ENCODE peak calls at places on chromosomes 7 and 10, in ten cellular contexts. One of them, this sample, is unnamed.

GRCh38 chr7:4753610-4754432 is 21.6 kb upstream of the AP5Z1 start:
- DNase-seq in activated CD4-positive, alpha-beta T cell treated with anti-CD3 and anti-CD28 coated beads for 24 hours: peak
- DNase-seq in skeletal muscle cell: no peak
- DNase-seq in activated T-cell treated with anti-CD3 and anti-CD28 coated beads for 1 hour: peak
- DNase-seq in esophagus squamous epithelium: no peak
- DNase-seq in SK-N-SH: peak
- DNase-seq in AG04450: no peak
- DNase-seq in HCEC 1CT: peak
- DNase-seq in MV-4-11: no peak
- DNase-seq in NCI-H748 treated with DMSO at 0.1 percent for 48 hours: peak
- DNase-seq in this sample: peak

GRCh38 chr10:29715296-29715695 is 80.5 kb upstream of the SVIL start:
- DNase-seq in HCEC 1CT: no peak
- DNase-seq in esophagus squamous epithelium: no peak
- DNase-seq in NCI-H748 treated with DMSO at 0.1 percent for 48 hours: no peak
- DNase-seq in SK-N-SH: no peak
- DNase-seq in activated T-cell treated with anti-CD3 and anti-CD28 coated beads for 1 hour: no peak
- DNase-seq in AG04450: no peak
- DNase-seq in skeletal muscle cell: no peak
- DNase-seq in MV-4-11: no peak
- DNase-seq in activated CD4-positive, alpha-beta T cell treated with anti-CD3 and anti-CD28 coated beads for 24 hours: no peak
- DNase-seq in this sample: no peak

GRCh38 chr7:116499168-116500070 is at the start of gene CAV2:
- DNase-seq in AG04450: no peak
- DNase-seq in activated T-cell treated with anti-CD3 and anti-CD28 coated beads for 1 hour: no peak
- DNase-seq in skeletal muscle cell: no peak
- DNase-seq in MV-4-11: no peak
- DNase-seq in esophagus squamous epithelium: no peak
- DNase-seq in SK-N-SH: peak
- DNase-seq in activated CD4-positive, alpha-beta T cell treated with anti-CD3 and anti-CD28 coated beads for 24 hours: no peak
- DNase-seq in NCI-H748 treated with DMSO at 0.1 percent for 48 hours: no peak
- DNase-seq in HCEC 1CT: peak
- DNase-seq in this sample: no peak

GRCh38 chr7:50436133-50436802 is 13.9 kb downstream of the FIGNL1 start:
- DNase-seq in activated CD4-positive, alpha-beta T cell treated with anti-CD3 and anti-CD28 coated beads for 24 hours: no peak
- DNase-seq in NCI-H748 treated with DMSO at 0.1 percent for 48 hours: no peak
- DNase-seq in HCEC 1CT: peak
- DNase-seq in activated T-cell treated with anti-CD3 and anti-CD28 coated beads for 1 hour: no peak
- DNase-seq in skeletal muscle cell: peak
- DNase-seq in MV-4-11: peak
- DNase-seq in esophagus squamous epithelium: no peak
- DNase-seq in SK-N-SH: no peak
- DNase-seq in AG04450: peak
- DNase-seq in this sample: no peak

GRCh38 chr7:127447326-127447945 is 54.9 kb upstream of the ZNF800 start:
- DNase-seq in SK-N-SH: peak
- DNase-seq in skeletal muscle cell: peak
- DNase-seq in activated T-cell treated with anti-CD3 and anti-CD28 coated beads for 1 hour: peak
- DNase-seq in HCEC 1CT: peak
- DNase-seq in esophagus squamous epithelium: no peak
- DNase-seq in MV-4-11: peak
- DNase-seq in activated CD4-positive, alpha-beta T cell treated with anti-CD3 and anti-CD28 coated beads for 24 hours: peak
- DNase-seq in NCI-H748 treated with DMSO at 0.1 percent for 48 hours: peak
- DNase-seq in AG04450: peak
- DNase-seq in this sample: peak

GRCh38 chr10:93199221-93199681 is 125.6 kb downstream of the CYP26A1 start:
- DNase-seq in HCEC 1CT: peak
- DNase-seq in MV-4-11: peak
- DNase-seq in NCI-H748 treated with DMSO at 0.1 percent for 48 hours: no peak
- DNase-seq in SK-N-SH: no peak
- DNase-seq in AG04450: no peak
- DNase-seq in activated T-cell treated with anti-CD3 and anti-CD28 coated beads for 1 hour: no peak
- DNase-seq in esophagus squamous epithelium: no peak
- DNase-seq in skeletal muscle cell: no peak
- DNase-seq in activated CD4-positive, alpha-beta T cell treated with anti-CD3 and anti-CD28 coated beads for 24 hours: no peak
- DNase-seq in this sample: peak

GRCh38 chr10:99730026-99730425 is 1.9 kb downstream of the COX15 start:
- DNase-seq in activated CD4-positive, alpha-beta T cell treated with anti-CD3 and anti-CD28 coated beads for 24 hours: no peak
- DNase-seq in esophagus squamous epithelium: no peak
- DNase-seq in AG04450: no peak
- DNase-seq in NCI-H748 treated with DMSO at 0.1 percent for 48 hours: no peak
- DNase-seq in activated T-cell treated with anti-CD3 and anti-CD28 coated beads for 1 hour: no peak
- DNase-seq in SK-N-SH: no peak
- DNase-seq in HCEC 1CT: peak
- DNase-seq in MV-4-11: no peak
- DNase-seq in skeletal muscle cell: peak
- DNase-seq in this sample: no peak

GRCh38 chr7:79091661-79092060 is 361.8 kb downstream of the MAGI2 start:
- DNase-seq in HCEC 1CT: peak
- DNase-seq in skeletal muscle cell: no peak
- DNase-seq in activated CD4-positive, alpha-beta T cell treated with anti-CD3 and anti-CD28 coated beads for 24 hours: no peak
- DNase-seq in MV-4-11: peak
- DNase-seq in activated T-cell treated with anti-CD3 and anti-CD28 coated beads for 1 hour: no peak
- DNase-seq in esophagus squamous epithelium: no peak
- DNase-seq in NCI-H748 treated with DMSO at 0.1 percent for 48 hours: no peak
- DNase-seq in AG04450: no peak
- DNase-seq in SK-N-SH: no peak
- DNase-seq in this sample: no peak

GRCh38 chr7:41822259-41822658 is 119.4 kb upstream of the INHBA start:
- DNase-seq in esophagus squamous epithelium: no peak
- DNase-seq in MV-4-11: no peak
- DNase-seq in HCEC 1CT: no peak
- DNase-seq in skeletal muscle cell: no peak
- DNase-seq in NCI-H748 treated with DMSO at 0.1 percent for 48 hours: no peak
- DNase-seq in SK-N-SH: no peak
- DNase-seq in AG04450: no peak
- DNase-seq in activated CD4-positive, alpha-beta T cell treated with anti-CD3 and anti-CD28 coated beads for 24 hours: no peak
- DNase-seq in activated T-cell treated with anti-CD3 and anti-CD28 coated beads for 1 hour: no peak
- DNase-seq in this sample: no peak

GRCh38 chr10:123109466-123109865 is 26.3 kb upstream of the HMX3 start:
- DNase-seq in AG04450: no peak
- DNase-seq in NCI-H748 treated with DMSO at 0.1 percent for 48 hours: no peak
- DNase-seq in SK-N-SH: no peak
- DNase-seq in esophagus squamous epithelium: no peak
- DNase-seq in activated T-cell treated with anti-CD3 and anti-CD28 coated beads for 1 hour: no peak
- DNase-seq in skeletal muscle cell: no peak
- DNase-seq in HCEC 1CT: no peak
- DNase-seq in activated CD4-positive, alpha-beta T cell treated with anti-CD3 and anti-CD28 coated beads for 24 hours: no peak
- DNase-seq in MV-4-11: no peak
- DNase-seq in this sample: no peak

GRCh38 chr10:88507380-88507779 is 75.7 kb downstream of the RNLS start:
- DNase-seq in HCEC 1CT: no peak
- DNase-seq in activated T-cell treated with anti-CD3 and anti-CD28 coated beads for 1 hour: no peak
- DNase-seq in activated CD4-positive, alpha-beta T cell treated with anti-CD3 and anti-CD28 coated beads for 24 hours: no peak
- DNase-seq in esophagus squamous epithelium: no peak
- DNase-seq in SK-N-SH: no peak
- DNase-seq in AG04450: no peak
- DNase-seq in skeletal muscle cell: peak
- DNase-seq in MV-4-11: no peak
- DNase-seq in NCI-H748 treated with DMSO at 0.1 percent for 48 hours: no peak
- DNase-seq in this sample: no peak

GRCh38 chr10:17516376-17516775 is 62.0 kb upstream of the ST8SIA6 start:
- DNase-seq in HCEC 1CT: no peak
- DNase-seq in AG04450: no peak
- DNase-seq in skeletal muscle cell: no peak
- DNase-seq in activated CD4-positive, alpha-beta T cell treated with anti-CD3 and anti-CD28 coated beads for 24 hours: no peak
- DNase-seq in NCI-H748 treated with DMSO at 0.1 percent for 48 hours: no peak
- DNase-seq in esophagus squamous epithelium: no peak
- DNase-seq in SK-N-SH: no peak
- DNase-seq in activated T-cell treated with anti-CD3 and anti-CD28 coated beads for 1 hour: no peak
- DNase-seq in MV-4-11: peak
- DNase-seq in this sample: no peak

GRCh38 chr10:15176269-15176668 is 7.8 kb upstream of the NMT2 start:
- DNase-seq in activated T-cell treated with anti-CD3 and anti-CD28 coated beads for 1 hour: no peak
- DNase-seq in esophagus squamous epithelium: no peak
- DNase-seq in AG04450: no peak
- DNase-seq in HCEC 1CT: no peak
- DNase-seq in MV-4-11: no peak
- DNase-seq in SK-N-SH: no peak
- DNase-seq in activated CD4-positive, alpha-beta T cell treated with anti-CD3 and anti-CD28 coated beads for 24 hours: no peak
- DNase-seq in NCI-H748 treated with DMSO at 0.1 percent for 48 hours: no peak
- DNase-seq in skeletal muscle cell: no peak
- DNase-seq in this sample: no peak

GRCh38 chr7:73701357-73701995 is 18.0 kb downstream of the STX1A start:
- DNase-seq in skeletal muscle cell: no peak
- DNase-seq in activated T-cell treated with anti-CD3 and anti-CD28 coated beads for 1 hour: no peak
- DNase-seq in SK-N-SH: peak
- DNase-seq in AG04450: no peak
- DNase-seq in HCEC 1CT: peak
- DNase-seq in NCI-H748 treated with DMSO at 0.1 percent for 48 hours: no peak
- DNase-seq in activated CD4-positive, alpha-beta T cell treated with anti-CD3 and anti-CD28 coated beads for 24 hours: no peak
- DNase-seq in esophagus squamous epithelium: no peak
- DNase-seq in MV-4-11: peak
- DNase-seq in this sample: peak

GRCh38 chr7:82443044-82443800 is at the start of gene CACNA2D1:
- DNase-seq in SK-N-SH: peak
- DNase-seq in activated CD4-positive, alpha-beta T cell treated with anti-CD3 and anti-CD28 coated beads for 24 hours: no peak
- DNase-seq in HCEC 1CT: peak
- DNase-seq in MV-4-11: no peak
- DNase-seq in skeletal muscle cell: peak
- DNase-seq in esophagus squamous epithelium: no peak
- DNase-seq in AG04450: no peak
- DNase-seq in NCI-H748 treated with DMSO at 0.1 percent for 48 hours: no peak
- DNase-seq in activated T-cell treated with anti-CD3 and anti-CD28 coated beads for 1 hour: no peak
- DNase-seq in this sample: no peak

GRCh38 chr10:61812052-61812721 is 89.3 kb upstream of the ARID5B start:
- DNase-seq in MV-4-11: no peak
- DNase-seq in HCEC 1CT: no peak
- DNase-seq in activated T-cell treated with anti-CD3 and anti-CD28 coated beads for 1 hour: no peak
- DNase-seq in skeletal muscle cell: no peak
- DNase-seq in NCI-H748 treated with DMSO at 0.1 percent for 48 hours: no peak
- DNase-seq in AG04450: no peak
- DNase-seq in SK-N-SH: no peak
- DNase-seq in activated CD4-positive, alpha-beta T cell treated with anti-CD3 and anti-CD28 coated beads for 24 hours: no peak
- DNase-seq in esophagus squamous epithelium: no peak
- DNase-seq in this sample: no peak

GRCh38 chr10:126730856-126731612 is 60.5 kb upstream of the C10orf90 start:
- DNase-seq in activated T-cell treated with anti-CD3 and anti-CD28 coated beads for 1 hour: no peak
- DNase-seq in activated CD4-positive, alpha-beta T cell treated with anti-CD3 and anti-CD28 coated beads for 24 hours: no peak
- DNase-seq in AG04450: no peak
- DNase-seq in esophagus squamous epithelium: no peak
- DNase-seq in SK-N-SH: no peak
- DNase-seq in NCI-H748 treated with DMSO at 0.1 percent for 48 hours: no peak
- DNase-seq in HCEC 1CT: no peak
- DNase-seq in MV-4-11: no peak
- DNase-seq in skeletal muscle cell: no peak
- DNase-seq in this sample: no peak

GRCh38 chr7:20152511-20152910 is 64.7 kb downstream of the MACC1 start:
- DNase-seq in activated CD4-positive, alpha-beta T cell treated with anti-CD3 and anti-CD28 coated beads for 24 hours: no peak
- DNase-seq in esophagus squamous epithelium: no peak
- DNase-seq in NCI-H748 treated with DMSO at 0.1 percent for 48 hours: no peak
- DNase-seq in activated T-cell treated with anti-CD3 and anti-CD28 coated beads for 1 hour: no peak
- DNase-seq in skeletal muscle cell: no peak
- DNase-seq in MV-4-11: no peak
- DNase-seq in HCEC 1CT: peak
- DNase-seq in SK-N-SH: no peak
- DNase-seq in AG04450: no peak
- DNase-seq in this sample: no peak

GRCh38 chr7:32948202-32948601 is 9.0 kb upstream of the FKBP9 start:
- DNase-seq in NCI-H748 treated with DMSO at 0.1 percent for 48 hours: no peak
- DNase-seq in esophagus squamous epithelium: no peak
- DNase-seq in activated CD4-positive, alpha-beta T cell treated with anti-CD3 and anti-CD28 coated beads for 24 hours: no peak
- DNase-seq in skeletal muscle cell: no peak
- DNase-seq in AG04450: no peak
- DNase-seq in HCEC 1CT: no peak
- DNase-seq in MV-4-11: no peak
- DNase-seq in activated T-cell treated with anti-CD3 and anti-CD28 coated beads for 1 hour: no peak
- DNase-seq in SK-N-SH: no peak
- DNase-seq in this sample: no peak

GRCh38 chr7:104967088-104967487 is 46.9 kb upstream of the KMT2E start:
- DNase-seq in MV-4-11: peak
- DNase-seq in NCI-H748 treated with DMSO at 0.1 percent for 48 hours: no peak
- DNase-seq in HCEC 1CT: peak
- DNase-seq in activated T-cell treated with anti-CD3 and anti-CD28 coated beads for 1 hour: no peak
- DNase-seq in esophagus squamous epithelium: no peak
- DNase-seq in skeletal muscle cell: no peak
- DNase-seq in activated CD4-positive, alpha-beta T cell treated with anti-CD3 and anti-CD28 coated beads for 24 hours: no peak
- DNase-seq in SK-N-SH: no peak
- DNase-seq in AG04450: no peak
- DNase-seq in this sample: no peak

GRCh38 chr10:47339759-47340612 is 8.2 kb upstream of the RBP3 start:
- DNase-seq in AG04450: no peak
- DNase-seq in skeletal muscle cell: no peak
- DNase-seq in MV-4-11: peak
- DNase-seq in activated T-cell treated with anti-CD3 and anti-CD28 coated beads for 1 hour: no peak
- DNase-seq in activated CD4-positive, alpha-beta T cell treated with anti-CD3 and anti-CD28 coated beads for 24 hours: no peak
- DNase-seq in SK-N-SH: no peak
- DNase-seq in esophagus squamous epithelium: no peak
- DNase-seq in NCI-H748 treated with DMSO at 0.1 percent for 48 hours: no peak
- DNase-seq in HCEC 1CT: no peak
- DNase-seq in this sample: no peak

GRCh38 chr7:290554-291301 is 758 bp downstream of the FOXL3 start:
- DNase-seq in AG04450: no peak
- DNase-seq in HCEC 1CT: no peak
- DNase-seq in activated T-cell treated with anti-CD3 and anti-CD28 coated beads for 1 hour: no peak
- DNase-seq in NCI-H748 treated with DMSO at 0.1 percent for 48 hours: no peak
- DNase-seq in skeletal muscle cell: no peak
- DNase-seq in activated CD4-positive, alpha-beta T cell treated with anti-CD3 and anti-CD28 coated beads for 24 hours: no peak
- DNase-seq in SK-N-SH: peak
- DNase-seq in esophagus squamous epithelium: no peak
- DNase-seq in MV-4-11: no peak
- DNase-seq in this sample: no peak

GRCh38 chr10:113175176-113175575 is 225.1 kb downstream of the TCF7L2 start:
- DNase-seq in MV-4-11: no peak
- DNase-seq in esophagus squamous epithelium: no peak
- DNase-seq in activated CD4-positive, alpha-beta T cell treated with anti-CD3 and anti-CD28 coated beads for 24 hours: no peak
- DNase-seq in SK-N-SH: no peak
- DNase-seq in HCEC 1CT: no peak
- DNase-seq in skeletal muscle cell: no peak
- DNase-seq in NCI-H748 treated with DMSO at 0.1 percent for 48 hours: no peak
- DNase-seq in activated T-cell treated with anti-CD3 and anti-CD28 coated beads for 1 hour: no peak
- DNase-seq in AG04450: no peak
- DNase-seq in this sample: no peak

GRCh38 chr10:110207805-110208613 is 604 bp downstream of the MXI1 start:
- DNase-seq in esophagus squamous epithelium: no peak
- DNase-seq in NCI-H748 treated with DMSO at 0.1 percent for 48 hours: no peak
- DNase-seq in SK-N-SH: peak
- DNase-seq in MV-4-11: peak
- DNase-seq in activated CD4-positive, alpha-beta T cell treated with anti-CD3 and anti-CD28 coated beads for 24 hours: no peak
- DNase-seq in activated T-cell treated with anti-CD3 and anti-CD28 coated beads for 1 hour: peak
- DNase-seq in HCEC 1CT: peak
- DNase-seq in AG04450: no peak
- DNase-seq in skeletal muscle cell: no peak
- DNase-seq in this sample: no peak

GRCh38 chr10:7872041-7872442 is 53.7 kb downstream of the TAF3 start:
- DNase-seq in NCI-H748 treated with DMSO at 0.1 percent for 48 hours: no peak
- DNase-seq in esophagus squamous epithelium: no peak
- DNase-seq in AG04450: no peak
- DNase-seq in skeletal muscle cell: no peak
- DNase-seq in MV-4-11: no peak
- DNase-seq in activated CD4-positive, alpha-beta T cell treated with anti-CD3 and anti-CD28 coated beads for 24 hours: no peak
- DNase-seq in SK-N-SH: peak
- DNase-seq in HCEC 1CT: peak
- DNase-seq in activated T-cell treated with anti-CD3 and anti-CD28 coated beads for 1 hour: no peak
- DNase-seq in this sample: no peak

GRCh38 chr10:13503745-13504463 is 24.9 kb downstream of the BEND7 start:
- DNase-seq in skeletal muscle cell: peak
- DNase-seq in MV-4-11: no peak
- DNase-seq in SK-N-SH: no peak
- DNase-seq in NCI-H748 treated with DMSO at 0.1 percent for 48 hours: no peak
- DNase-seq in AG04450: peak
- DNase-seq in activated CD4-positive, alpha-beta T cell treated with anti-CD3 and anti-CD28 coated beads for 24 hours: no peak
- DNase-seq in esophagus squamous epithelium: no peak
- DNase-seq in activated T-cell treated with anti-CD3 and anti-CD28 coated beads for 1 hour: no peak
- DNase-seq in HCEC 1CT: peak
- DNase-seq in this sample: no peak